ENCODE peak calls at places on chromosome 1, in four cellular contexts. F, V, B and H are unnamed samples.

GRCh38 chr1:165485716-165486115 is 40.8 kb upstream of the RXRG start:
- DNase-seq in F (no peak), V (no peak), B (no peak), H (no peak)

GRCh38 chr1:91476538-91477217 is 24.0 kb upstream of the CDC7 start:
- DNase-seq in F (no peak), V (no peak), B (no peak), H (no peak)

GRCh38 chr1:17696417-17697301 is 58.5 kb upstream of the ACTL8 start:
- DNase-seq in F (peak), V (peak), B (peak), H (no peak)

GRCh38 chr1:90501281-90501680 is 215.8 kb downstream of the BARHL2 start:
- DNase-seq in F (no peak), V (no peak), B (no peak), H (no peak)

GRCh38 chr1:78079580-78079979 is 33.8 kb downstream of the GIPC2 start:
- DNase-seq in F (peak), V (peak), B (no peak), H (no peak)

GRCh38 chr1:24157921-24158481 is 15.1 kb upstream of the IL22RA1 start:
- DNase-seq in F (no peak), V (no peak), B (no peak), H (no peak)

GRCh38 chr1:172585861-172586260 is 52.9 kb downstream of the SUCO start:
- DNase-seq in F (no peak), V (no peak), B (no peak), H (no peak)

GRCh38 chr1:59123081-59123675 is 173.7 kb upstream of the FGGY start:
- DNase-seq in F (no peak), V (peak), B (no peak), H (no peak)

GRCh38 chr1:111843177-111843576 is 87.5 kb downstream of the DDX20 start:
- DNase-seq in F (no peak), V (no peak), B (no peak), H (no peak)

DNA sequence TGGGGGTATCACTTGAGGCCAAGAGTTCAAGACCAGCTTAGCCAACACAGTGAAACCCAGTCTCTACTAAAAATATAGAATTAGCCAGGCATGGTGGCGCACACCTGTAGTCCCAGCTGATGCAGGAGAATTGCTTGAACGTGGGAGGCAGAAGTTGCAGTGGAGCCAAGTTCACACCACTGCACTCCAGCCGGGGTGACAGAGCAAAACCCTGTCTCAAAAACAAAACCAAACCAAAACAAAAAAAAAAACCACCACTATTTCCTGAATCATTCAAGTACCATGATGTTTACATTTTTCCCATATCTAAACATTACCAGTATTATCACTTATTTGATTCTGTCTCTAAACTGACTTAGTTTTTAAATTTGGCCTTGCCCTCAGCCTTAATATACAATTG is 29.5 kb downstream of the TUT4 start:
- DNase-seq in F (no peak), V (peak), B (no peak), H (no peak)
- TF ChIP-seq FOS in F (no peak), V (peak), B (no peak), H (no peak)

DNA sequence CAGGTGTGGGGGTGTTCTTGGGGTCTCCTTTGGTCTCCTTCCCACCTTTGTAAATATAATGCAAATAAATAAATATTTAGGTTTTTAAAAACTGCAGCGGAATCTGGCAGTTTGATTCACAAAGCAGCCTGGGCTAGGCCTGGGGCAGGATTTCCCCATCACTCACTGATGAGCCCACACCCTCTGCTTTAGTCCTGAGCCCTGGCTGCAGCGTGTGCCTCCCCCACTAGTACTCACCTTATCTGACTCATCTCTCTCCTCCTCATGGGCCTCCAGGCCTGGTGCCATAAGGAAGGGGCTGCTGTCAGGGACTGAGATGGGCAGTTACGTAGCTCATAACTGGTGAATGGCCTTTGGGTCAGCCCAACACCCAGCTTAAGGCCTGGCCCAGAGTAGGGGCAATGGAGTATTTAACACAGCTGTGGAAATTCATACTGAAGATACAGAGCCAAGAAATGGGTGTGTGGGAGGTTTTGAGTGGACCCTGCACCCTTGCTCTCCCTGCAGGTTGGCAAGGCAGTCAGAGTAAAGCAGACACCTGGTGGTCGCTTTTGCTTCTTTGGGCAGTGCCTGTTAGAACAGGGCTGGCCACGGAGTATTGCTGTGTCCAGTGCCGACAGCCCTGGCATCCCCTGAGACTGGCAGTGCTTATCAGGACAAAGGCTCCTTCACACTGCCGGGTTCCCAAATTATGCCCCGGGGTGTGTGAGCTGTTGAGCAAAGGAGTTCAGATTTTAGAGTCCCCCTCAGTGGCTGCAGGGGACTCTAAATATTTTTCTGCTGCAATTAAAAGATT is 39.7 kb downstream of the AZIN2 start:
- DNase-seq in F (no peak), V (peak), B (no peak), H (no peak)
- TF ChIP-seq FOS in F (no peak), V (no peak), B (no peak), H (no peak)

DNA sequence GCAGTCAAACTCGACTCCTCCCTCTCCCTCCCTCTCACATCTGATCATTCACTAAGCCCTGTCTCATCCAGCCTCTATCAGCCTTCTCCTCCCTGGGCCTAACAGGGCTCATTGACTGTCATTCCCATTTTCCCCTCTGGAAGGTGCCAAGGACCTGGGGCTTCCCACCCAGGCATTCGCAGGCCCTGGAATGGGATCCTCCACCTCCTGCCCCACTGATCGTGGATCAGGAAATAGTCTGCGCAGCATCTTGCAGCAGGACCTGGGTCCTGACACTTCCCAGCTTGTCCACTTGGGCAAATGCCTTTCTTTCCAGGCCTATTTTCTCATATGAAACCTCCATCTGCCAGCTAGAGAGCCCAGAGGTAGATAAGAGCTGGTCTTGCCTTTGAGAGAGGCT is 71.2 kb upstream of the ZC3H12A start:
- DNase-seq in F (no peak), V (no peak), B (no peak), H (no peak)
- TF ChIP-seq FOS in F (no peak), V (no peak), B (no peak), H (no peak)

GRCh38 chr1:181818459-181818858 is 243.1 kb downstream of the ZNF648 start:
- DNase-seq in F (no peak), V (no peak), B (no peak), H (no peak)
- TF ChIP-seq FOS in F (no peak), V (no peak), B (no peak), H (no peak)

DNA sequence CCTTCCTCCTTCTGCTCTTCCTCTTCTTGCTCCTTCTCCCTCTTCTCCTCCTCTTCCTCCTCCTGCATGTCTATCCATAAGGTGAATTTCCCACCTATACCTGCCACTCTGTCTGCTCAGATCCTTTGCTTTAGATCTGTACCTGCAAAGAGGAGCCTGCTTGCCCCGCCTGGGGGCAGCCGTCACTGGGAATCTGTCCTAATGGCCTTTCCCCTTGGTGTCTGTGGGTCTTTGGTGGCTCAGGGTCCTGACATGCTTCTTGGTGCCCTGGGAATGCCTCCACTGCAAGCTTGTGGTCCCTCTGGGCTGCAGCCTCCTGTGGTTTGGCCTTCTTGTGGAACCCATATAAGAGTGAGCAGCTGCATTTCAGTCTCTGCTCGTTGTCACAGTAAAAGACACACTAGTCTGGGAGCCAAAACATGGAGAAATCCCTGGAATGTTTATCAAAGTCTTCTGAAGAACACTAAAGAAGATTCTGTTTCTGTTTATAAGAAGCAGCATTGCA is 79.5 kb upstream of the CSF3R start:
- DNase-seq in F (no peak), V (no peak), B (no peak), H (no peak)
- TF ChIP-seq FOS in F (no peak), V (no peak), B (no peak), H (no peak)

GRCh38 chr1:114235281-114235680 is 81.6 kb upstream of the SYT6 start:
- DNase-seq in F (no peak), V (no peak), B (no peak), H (no peak)
- TF ChIP-seq FOS in F (no peak), V (no peak), B (no peak), H (no peak)